ENCODE peak calls at places on chromosome 18, in eight cellular contexts. O, M, W, D, T, E, J and C are unnamed samples.
A peak's percentile ranks its signal among the peaks of the same experiment; 100 is the strongest.

GRCh38 chr18:24678626-24679025 is 218.2 kb downstream of the HRH4 start:
- DNase-seq in M (no peak), O (no peak), D (no peak), J (no peak), T (no peak), W (no peak), E (no peak), C (no peak)

GRCh38 chr18:56913970-56914369 is 232.9 kb upstream of the BOD1L2 start:
- DNase-seq in E (no peak), M (no peak), D (no peak), W (no peak), O (no peak), J (no peak), T (no peak), C (no peak)

GRCh38 chr18:76429262-76430126 is 65.5 kb downstream of the ZNF516 start:
- DNase-seq in D (no peak), O (no peak), J (no peak), T (no peak), W (no peak), E (no peak), M (no peak), C (no peak)

GRCh38 chr18:26546875-26547301 is 1.5 kb downstream of the KCTD1 start:
- DNase-seq in W (peak; percentile 37), D (no peak), O (no peak), M (no peak), T (no peak), E (no peak), J (no peak), C (no peak)

GRCh38 chr18:63342206-63342605 is 22.6 kb upstream of the BCL2 start:
- DNase-seq in O (peak; percentile 1), J (peak; percentile 56), T (no peak), W (no peak), E (peak; percentile 15), M (peak; percentile 22), D (peak; percentile 30), C (no peak)

GRCh38 chr18:2976218-2976617 is 36.7 kb downstream of the LPIN2 start:
- DNase-seq in M (no peak), O (no peak), T (no peak), W (no peak), J (no peak), D (no peak), E (no peak), C (no peak)

GRCh38 chr18:63016270-63016669 is 300.9 kb downstream of the PHLPP1 start:
- DNase-seq in W (no peak), E (peak; percentile 53), T (peak; percentile 23), M (peak; percentile 50), D (peak; percentile 53), O (peak; percentile 15), J (peak; percentile 68), C (no peak)

GRCh38 chr18:9736942-9737813 is 29.1 kb downstream of the RAB31 start:
- DNase-seq in D (peak; percentile 71), O (no peak), T (no peak), W (no peak), E (no peak), J (no peak), M (no peak), C (no peak)

GRCh38 chr18:12946549-12947354 is 1.1 kb upstream of the SEH1L start:
- DNase-seq in W (peak; percentile 69), M (peak; percentile 27), J (peak; percentile 53), E (no peak), O (no peak), T (no peak), D (peak; percentile 78), C (no peak)

GRCh38 chr18:52131845-52132244 is 208.2 kb upstream of the DCC start:
- DNase-seq in O (no peak), E (no peak), M (no peak), W (no peak), D (no peak), J (no peak), T (no peak), C (no peak)

GRCh38 chr18:76805221-76805620 is 17.1 kb upstream of the ZNF236 start:
- DNase-seq in O (no peak), W (no peak), D (peak; percentile 70), J (no peak), M (no peak), T (no peak), E (no peak), C (no peak)

GRCh38 chr18:9333441-9334350 is 877 bp upstream of the TWSG1 start:
- DNase-seq in O (no peak), E (no peak), W (peak; percentile 54), M (peak; percentile 25), J (no peak), T (no peak), D (peak; percentile 62), C (no peak)

GRCh38 chr18:27447530-27447929 is 262.4 kb upstream of the CHST9 start:
- DNase-seq in M (no peak), E (no peak), J (no peak), D (no peak), W (no peak), O (no peak), T (no peak), C (no peak)

GRCh38 chr18:8084160-8084559 is 517.0 kb downstream of the PTPRM start:
- DNase-seq in J (no peak), D (peak; percentile 54), M (no peak), E (peak; percentile 4), O (no peak), T (no peak), W (no peak), C (no peak)

GRCh38 chr18:3947383-3947782 is 497.4 kb downstream of the TGIF1 start:
- DNase-seq in E (no peak), D (no peak), T (no peak), J (no peak), W (no peak), M (no peak), O (no peak), C (no peak)

GRCh38 chr18:22465859-22466602 is 48.3 kb upstream of the CTAGE1 start:
- DNase-seq in J (no peak), O (no peak), W (no peak), D (peak; percentile 97), M (no peak), E (no peak), T (no peak), C (no peak)

GRCh38 chr18:39051013-39051412 is 1485.4 kb upstream of the CELF4 start:
- DNase-seq in D (peak; percentile 9), W (no peak), J (no peak), M (no peak), E (no peak), O (no peak), T (no peak), C (no peak)

GRCh38 chr18:6313427-6313826 is 101.3 kb downstream of the L3MBTL4 start:
- DNase-seq in J (no peak), E (no peak), O (no peak), D (no peak), W (no peak), T (no peak), M (no peak), C (no peak)

GRCh38 chr18:9055185-9055584 is 47.3 kb upstream of the NDUFV2 start:
- DNase-seq in W (no peak), D (peak; percentile 80), O (no peak), E (no peak), M (no peak), J (peak; percentile 73), T (no peak), C (no peak)

GRCh38 chr18:25786778-25787177 is 303.6 kb downstream of the SS18 start:
- DNase-seq in W (no peak), J (no peak), D (peak; percentile 94), E (no peak), T (no peak), M (no peak), O (no peak), C (no peak)

GRCh38 chr18:79575891-79576685 is 103.5 kb upstream of the CTDP1 start:
- DNase-seq in O (no peak), W (peak; percentile 66), T (no peak), E (no peak), D (no peak), J (no peak), M (no peak), C (no peak)

GRCh38 chr18:48835745-48836191 is 115.0 kb downstream of the SMAD7 start:
- DNase-seq in J (no peak), M (no peak), O (no peak), T (no peak), E (no peak), W (no peak), D (no peak), C (no peak)

GRCh38 chr18:68177807-68178702 is 536.9 kb downstream of the TMX3 start:
- DNase-seq in T (no peak), E (no peak), D (peak; percentile 81), J (peak; percentile 59), M (no peak), W (no peak), O (no peak), C (no peak)